ENCODE peak calls at places on chromosomes 2 and 18, in ten cellular contexts. One of them, this sample, is unnamed.

GRCh38 chr2:107025291-107025857 is 139.4 kb upstream of the ST6GAL2 start:
- DNase-seq in GM12891: no peak
- DNase-seq in neural crest cell: no peak
- DNase-seq in adipocyte: no peak
- DNase-seq in cardiac septum: no peak
- DNase-seq in left cardiac atrium: no peak
- DNase-seq in activated CD8-positive, alpha-beta memory T cell treated with anti-CD3 and anti-CD28 coated beads for 4 hours: no peak
- DNase-seq in ovary: no peak
- DNase-seq in GM12864: no peak
- DNase-seq in stimulated activated CD8-positive, alpha-beta memory T cell treated with anti-CD3 and anti-CD28 coated beads, Interleukin-2, amount 100 ng/mL, for 48 hours: no peak
- DNase-seq in this sample: no peak

GRCh38 chr2:40955635-40956034 is 503.7 kb upstream of the SLC8A1 start:
- DNase-seq in GM12891: no peak
- DNase-seq in neural crest cell: no peak
- DNase-seq in adipocyte: no peak
- DNase-seq in cardiac septum: no peak
- DNase-seq in left cardiac atrium: no peak
- DNase-seq in activated CD8-positive, alpha-beta memory T cell treated with anti-CD3 and anti-CD28 coated beads for 4 hours: no peak
- DNase-seq in ovary: no peak
- DNase-seq in GM12864: no peak
- DNase-seq in stimulated activated CD8-positive, alpha-beta memory T cell treated with anti-CD3 and anti-CD28 coated beads, Interleukin-2, amount 100 ng/mL, for 48 hours: no peak
- DNase-seq in this sample: no peak

GRCh38 chr18:50424877-50425690 is 50.2 kb downstream of the SKA1 start:
- DNase-seq in GM12891: no peak
- DNase-seq in neural crest cell: no peak
- DNase-seq in adipocyte: no peak
- DNase-seq in cardiac septum: no peak
- DNase-seq in left cardiac atrium: peak; percentile 63
- DNase-seq in activated CD8-positive, alpha-beta memory T cell treated with anti-CD3 and anti-CD28 coated beads for 4 hours: no peak
- DNase-seq in ovary: no peak
- DNase-seq in GM12864: no peak
- DNase-seq in stimulated activated CD8-positive, alpha-beta memory T cell treated with anti-CD3 and anti-CD28 coated beads, Interleukin-2, amount 100 ng/mL, for 48 hours: no peak
- DNase-seq in this sample: no peak

GRCh38 chr2:10352361-10352760 is 49.7 kb downstream of the HPCAL1 start:
- DNase-seq in GM12891: no peak
- DNase-seq in neural crest cell: no peak
- DNase-seq in adipocyte: no peak
- DNase-seq in cardiac septum: no peak
- DNase-seq in left cardiac atrium: no peak
- DNase-seq in activated CD8-positive, alpha-beta memory T cell treated with anti-CD3 and anti-CD28 coated beads for 4 hours: no peak
- DNase-seq in ovary: no peak
- DNase-seq in GM12864: no peak
- DNase-seq in stimulated activated CD8-positive, alpha-beta memory T cell treated with anti-CD3 and anti-CD28 coated beads, Interleukin-2, amount 100 ng/mL, for 48 hours: no peak
- DNase-seq in this sample: no peak

GRCh38 chr2:19238440-19238839 is 120.0 kb downstream of the OSR1 start:
- DNase-seq in GM12891: no peak
- DNase-seq in neural crest cell: no peak
- DNase-seq in adipocyte: no peak
- DNase-seq in cardiac septum: no peak
- DNase-seq in left cardiac atrium: no peak
- DNase-seq in activated CD8-positive, alpha-beta memory T cell treated with anti-CD3 and anti-CD28 coated beads for 4 hours: no peak
- DNase-seq in ovary: no peak
- DNase-seq in GM12864: no peak
- DNase-seq in stimulated activated CD8-positive, alpha-beta memory T cell treated with anti-CD3 and anti-CD28 coated beads, Interleukin-2, amount 100 ng/mL, for 48 hours: no peak
- DNase-seq in this sample: no peak

GRCh38 chr18:47756364-47757016 is 174.0 kb downstream of the SMAD2 start:
- DNase-seq in GM12891: peak; percentile 47
- DNase-seq in neural crest cell: peak; percentile 80
- DNase-seq in adipocyte: peak; percentile 80
- DNase-seq in cardiac septum: no peak
- DNase-seq in left cardiac atrium: peak; percentile 50
- DNase-seq in activated CD8-positive, alpha-beta memory T cell treated with anti-CD3 and anti-CD28 coated beads for 4 hours: peak; percentile 9
- DNase-seq in ovary: no peak
- DNase-seq in GM12864: no peak
- DNase-seq in stimulated activated CD8-positive, alpha-beta memory T cell treated with anti-CD3 and anti-CD28 coated beads, Interleukin-2, amount 100 ng/mL, for 48 hours: peak; percentile 50
- DNase-seq in this sample: peak; percentile 36

GRCh38 chr2:171081649-171082111 is 79.0 kb downstream of the TLK1 start:
- DNase-seq in GM12891: no peak
- DNase-seq in neural crest cell: no peak
- DNase-seq in adipocyte: no peak
- DNase-seq in cardiac septum: no peak
- DNase-seq in left cardiac atrium: no peak
- DNase-seq in activated CD8-positive, alpha-beta memory T cell treated with anti-CD3 and anti-CD28 coated beads for 4 hours: no peak
- DNase-seq in ovary: no peak
- DNase-seq in GM12864: no peak
- DNase-seq in stimulated activated CD8-positive, alpha-beta memory T cell treated with anti-CD3 and anti-CD28 coated beads, Interleukin-2, amount 100 ng/mL, for 48 hours: no peak
- DNase-seq in this sample: no peak

GRCh38 chr18:59911600-59911999 is 11.8 kb downstream of the PMAIP1 start:
- DNase-seq in GM12891: no peak
- DNase-seq in neural crest cell: no peak
- DNase-seq in adipocyte: peak; percentile 15
- DNase-seq in cardiac septum: no peak
- DNase-seq in left cardiac atrium: no peak
- DNase-seq in activated CD8-positive, alpha-beta memory T cell treated with anti-CD3 and anti-CD28 coated beads for 4 hours: no peak
- DNase-seq in ovary: no peak
- DNase-seq in GM12864: no peak
- DNase-seq in stimulated activated CD8-positive, alpha-beta memory T cell treated with anti-CD3 and anti-CD28 coated beads, Interleukin-2, amount 100 ng/mL, for 48 hours: no peak
- DNase-seq in this sample: no peak

GRCh38 chr2:148764820-148765219 is 110.2 kb upstream of the KIF5C start:
- DNase-seq in GM12891: no peak
- DNase-seq in neural crest cell: no peak
- DNase-seq in adipocyte: no peak
- DNase-seq in cardiac septum: no peak
- DNase-seq in left cardiac atrium: no peak
- DNase-seq in activated CD8-positive, alpha-beta memory T cell treated with anti-CD3 and anti-CD28 coated beads for 4 hours: no peak
- DNase-seq in ovary: no peak
- DNase-seq in GM12864: no peak
- DNase-seq in stimulated activated CD8-positive, alpha-beta memory T cell treated with anti-CD3 and anti-CD28 coated beads, Interleukin-2, amount 100 ng/mL, for 48 hours: no peak
- DNase-seq in this sample: no peak

GRCh38 chr2:171187819-171188218 is 27.1 kb upstream of the TLK1 start:
- DNase-seq in GM12891: no peak
- DNase-seq in neural crest cell: no peak
- DNase-seq in adipocyte: no peak
- DNase-seq in cardiac septum: no peak
- DNase-seq in left cardiac atrium: no peak
- DNase-seq in activated CD8-positive, alpha-beta memory T cell treated with anti-CD3 and anti-CD28 coated beads for 4 hours: no peak
- DNase-seq in ovary: no peak
- DNase-seq in GM12864: no peak
- DNase-seq in stimulated activated CD8-positive, alpha-beta memory T cell treated with anti-CD3 and anti-CD28 coated beads, Interleukin-2, amount 100 ng/mL, for 48 hours: no peak
- DNase-seq in this sample: no peak

GRCh38 chr2:135742307-135742838 is 718 bp downstream of the UBXN4 start:
- DNase-seq in GM12891: peak; percentile 8
- DNase-seq in neural crest cell: peak; percentile 43
- DNase-seq in adipocyte: peak; percentile 73
- DNase-seq in cardiac septum: no peak
- DNase-seq in left cardiac atrium: no peak
- DNase-seq in activated CD8-positive, alpha-beta memory T cell treated with anti-CD3 and anti-CD28 coated beads for 4 hours: peak; percentile 4
- DNase-seq in ovary: no peak
- DNase-seq in GM12864: peak; percentile 24
- DNase-seq in stimulated activated CD8-positive, alpha-beta memory T cell treated with anti-CD3 and anti-CD28 coated beads, Interleukin-2, amount 100 ng/mL, for 48 hours: no peak
- DNase-seq in this sample: peak; percentile 11

GRCh38 chr18:48492880-48493279 is 46.0 kb upstream of the CTIF start:
- DNase-seq in GM12891: no peak
- DNase-seq in neural crest cell: no peak
- DNase-seq in adipocyte: no peak
- DNase-seq in cardiac septum: no peak
- DNase-seq in left cardiac atrium: no peak
- DNase-seq in activated CD8-positive, alpha-beta memory T cell treated with anti-CD3 and anti-CD28 coated beads for 4 hours: no peak
- DNase-seq in ovary: no peak
- DNase-seq in GM12864: no peak
- DNase-seq in stimulated activated CD8-positive, alpha-beta memory T cell treated with anti-CD3 and anti-CD28 coated beads, Interleukin-2, amount 100 ng/mL, for 48 hours: no peak
- DNase-seq in this sample: no peak

GRCh38 chr18:63063171-63063570 is 256.4 kb downstream of the BCL2 start:
- DNase-seq in GM12891: no peak
- DNase-seq in neural crest cell: no peak
- DNase-seq in adipocyte: peak; percentile 43
- DNase-seq in cardiac septum: no peak
- DNase-seq in left cardiac atrium: no peak
- DNase-seq in activated CD8-positive, alpha-beta memory T cell treated with anti-CD3 and anti-CD28 coated beads for 4 hours: no peak
- DNase-seq in ovary: no peak
- DNase-seq in GM12864: no peak
- DNase-seq in stimulated activated CD8-positive, alpha-beta memory T cell treated with anti-CD3 and anti-CD28 coated beads, Interleukin-2, amount 100 ng/mL, for 48 hours: no peak
- DNase-seq in this sample: no peak

GRCh38 chr2:210593166-210593565 is 36.8 kb downstream of the CPS1 start:
- DNase-seq in GM12891: no peak
- DNase-seq in neural crest cell: no peak
- DNase-seq in adipocyte: peak; percentile 14
- DNase-seq in cardiac septum: no peak
- DNase-seq in left cardiac atrium: no peak
- DNase-seq in activated CD8-positive, alpha-beta memory T cell treated with anti-CD3 and anti-CD28 coated beads for 4 hours: no peak
- DNase-seq in ovary: no peak
- DNase-seq in GM12864: no peak
- DNase-seq in stimulated activated CD8-positive, alpha-beta memory T cell treated with anti-CD3 and anti-CD28 coated beads, Interleukin-2, amount 100 ng/mL, for 48 hours: no peak
- DNase-seq in this sample: no peak

GRCh38 chr18:6876646-6877045 is 147.1 kb downstream of the ARHGAP28 start:
- DNase-seq in GM12891: no peak
- DNase-seq in neural crest cell: no peak
- DNase-seq in adipocyte: peak; percentile 55
- DNase-seq in cardiac septum: no peak
- DNase-seq in left cardiac atrium: no peak
- DNase-seq in activated CD8-positive, alpha-beta memory T cell treated with anti-CD3 and anti-CD28 coated beads for 4 hours: no peak
- DNase-seq in ovary: no peak
- DNase-seq in GM12864: no peak
- DNase-seq in stimulated activated CD8-positive, alpha-beta memory T cell treated with anti-CD3 and anti-CD28 coated beads, Interleukin-2, amount 100 ng/mL, for 48 hours: no peak
- DNase-seq in this sample: no peak